ENCODE peak calls at places on chromosomes 1 and 21, in four cellular contexts. S is WTC11, C is K562, T is HepG2. K is an unnamed sample.

GRCh38 chr1:39896909-39897685 is 4.6 kb downstream of the MYCL start:
- DNase-seq in S (no peak), T (no peak), C (no peak), K (no peak)

GRCh38 chr1:166902279-166902678 is 26.2 kb upstream of the TADA1 start:
- DNase-seq in C (no peak), S (no peak), T (no peak), K (no peak)

GRCh38 chr21:43333301-43334062 is 93.4 kb downstream of the SIK1 start:
- DNase-seq in T (peak), C (no peak), S (peak), K (no peak)

GRCh38 chr1:21020151-21020550 is 156.5 kb downstream of the EIF4G3 start:
- DNase-seq in S (no peak), C (no peak), T (no peak), K (no peak)

GRCh38 chr1:194369060-194369459 is 1182.6 kb upstream of the B3GALT2 start:
- DNase-seq in T (no peak), S (no peak), C (no peak), K (no peak)

GRCh38 chr1:25064465-25065238 is 134.6 kb upstream of the RUNX3 start:
- DNase-seq in S (no peak), T (no peak), C (no peak), K (no peak)

GRCh38 chr1:243742814-243743213 is 107.2 kb downstream of the AKT3 start:
- DNase-seq in S (no peak), T (no peak), C (no peak), K (no peak)

GRCh38 chr1:212512731-212513559 is 80.2 kb downstream of the NENF start:
- DNase-seq in T (no peak), S (no peak), C (no peak), K (no peak)

GRCh38 chr1:247337250-247337746 is 5.6 kb upstream of the ZNF496 start:
- DNase-seq in C (no peak), S (no peak), T (no peak), K (no peak)

GRCh38 chr21:10425856-10426255 is 95.5 kb upstream of the TPTE start:
- DNase-seq in T (no peak), C (peak), S (no peak), K (no peak)

GRCh38 chr1:205936846-205937707 is 6.2 kb downstream of the SLC26A9 start:
- DNase-seq in T (peak), S (no peak), C (no peak), K (no peak)

GRCh38 chr1:84991097-84991890 is 5.6 kb downstream of the MCOLN2 start:
- DNase-seq in S (no peak), T (no peak), C (no peak), K (no peak)

GRCh38 chr1:12436817-12437599 is 181.0 kb downstream of the DHRS3 start:
- DNase-seq in S (no peak), C (peak), T (peak), K (no peak)

GRCh38 chr1:67632356-67632755 is 52.6 kb upstream of the GADD45A start:
- DNase-seq in C (no peak), T (no peak), S (no peak), K (no peak)

GRCh38 chr21:46253610-46254124 is 25.1 kb upstream of the LSS start:
- DNase-seq in S (no peak), T (no peak), C (peak), K (no peak)

GRCh38 chr1:153404086-153404635 is 12.2 kb upstream of the S100A7A start:
- DNase-seq in T (no peak), C (no peak), S (no peak), K (no peak)

GRCh38 chr1:153403421-153404085 is 12.7 kb upstream of the S100A8 start:
- DNase-seq in C (no peak), S (no peak), T (no peak), K (no peak)

GRCh38 chr1:153402226-153402625 is 11.4 kb upstream of the S100A8 start:
- DNase-seq in C (no peak), S (no peak), T (no peak), K (no peak)

GRCh38 chr1:153401461-153401860 is 10.6 kb upstream of the S100A8 start:
- DNase-seq in T (no peak), S (no peak), C (no peak), K (no peak)

GRCh38 chr1:153404768-153405167 is 11.6 kb upstream of the S100A7A start:
- DNase-seq in S (peak), T (peak), C (peak), K (peak)
- TF ChIP-seq FOXJ3 in S (peak), T (no peak), C (no peak), K (no peak)

DNA sequence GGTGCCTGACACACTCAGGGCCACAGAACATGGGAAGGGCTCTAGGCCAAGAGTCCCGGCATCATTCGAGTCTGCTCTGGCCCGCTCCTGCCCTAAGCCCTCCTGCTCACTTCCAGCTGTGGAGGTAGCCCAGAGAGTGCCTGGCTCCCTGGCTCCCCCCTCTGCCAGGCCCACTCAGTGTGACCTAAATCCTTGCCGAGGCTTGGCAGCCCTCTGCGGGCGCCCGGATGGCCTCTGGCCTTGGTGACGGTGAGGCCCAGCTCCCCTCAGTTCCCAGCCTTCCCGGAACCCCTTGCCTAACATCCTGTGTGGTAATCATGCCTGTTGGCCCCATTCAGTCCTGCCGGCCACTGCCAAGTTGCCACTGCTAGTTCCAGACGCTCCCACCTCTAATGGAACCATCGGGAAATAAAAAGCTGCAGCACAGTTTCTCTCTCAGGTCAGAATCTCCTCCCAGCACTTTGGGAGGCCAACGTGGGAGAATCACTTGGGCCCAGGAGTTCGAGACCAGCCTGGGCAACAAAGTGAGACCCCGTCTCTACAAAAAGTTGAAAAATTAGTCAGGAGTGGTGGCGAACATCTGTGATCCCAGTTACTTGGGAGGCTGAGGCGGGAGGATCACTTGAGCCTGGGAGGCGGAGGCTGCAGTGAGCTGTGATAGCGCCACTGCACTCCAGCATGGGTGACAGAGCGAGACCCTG is 1.2 kb upstream of the H6PD start:
- DNase-seq in S (no peak), T (peak), C (no peak), K (no peak)
- TF ChIP-seq FOXJ3 in S (no peak), T (peak), C (no peak), K (no peak)

GRCh38 chr1:77779529-77780281 is at the start of gene MIGA1:
- DNase-seq in C (peak), T (peak), S (peak), K (peak)

GRCh38 chr1:77783141-77783540 is 3.7 kb downstream of the MIGA1 start:
- DNase-seq in C (no peak), T (no peak), S (no peak), K (no peak)

GRCh38 chr1:77776007-77776725 is 3.3 kb upstream of the MIGA1 start:
- DNase-seq in T (no peak), S (no peak), C (no peak), K (no peak)

GRCh38 chr1:77781683-77782082 is 2.2 kb downstream of the MIGA1 start:
- DNase-seq in S (no peak), T (no peak), C (no peak), K (no peak)
- TF ChIP-seq FOXJ3 in S (no peak), T (no peak), C (no peak), K (no peak)

GRCh38 chr1:176849281-176849680 is 315.2 kb downstream of the ASTN1 start:
- DNase-seq in S (no peak), C (no peak), T (no peak), K (no peak)

GRCh38 chr1:176847052-176847451 is 317.5 kb downstream of the ASTN1 start:
- DNase-seq in T (no peak), S (no peak), C (no peak), K (peak)

GRCh38 chr1:176837708-176838107 is 326.8 kb downstream of the ASTN1 start:
- DNase-seq in S (no peak), C (no peak), T (no peak), K (no peak)

GRCh38 chr1:176843352-176844297 is 320.9 kb downstream of the ASTN1 start:
- DNase-seq in S (peak), C (peak), T (peak), K (peak)
- TF ChIP-seq FOXJ3 in S (no peak), C (no peak), T (no peak), K (no peak)

GRCh38 chr1:116128669-116129068 is 17.5 kb downstream of the MAB21L3 start:
- DNase-seq in T (no peak), C (no peak), S (no peak), K (no peak)
- TF ChIP-seq FOXJ3 in T (no peak), C (no peak), S (no peak), K (no peak)

GRCh38 chr1:240237305-240237721 is 145.6 kb downstream of the FMN2 start:
- DNase-seq in T (no peak), C (no peak), S (no peak), K (peak)
- TF ChIP-seq FOXJ3 in T (no peak), C (no peak), S (no peak), K (no peak)

GRCh38 chr1:190323530-190323929 is 154.1 kb downstream of the BRINP3 start:
- DNase-seq in S (no peak), T (no peak), C (no peak), K (no peak)

DNA sequence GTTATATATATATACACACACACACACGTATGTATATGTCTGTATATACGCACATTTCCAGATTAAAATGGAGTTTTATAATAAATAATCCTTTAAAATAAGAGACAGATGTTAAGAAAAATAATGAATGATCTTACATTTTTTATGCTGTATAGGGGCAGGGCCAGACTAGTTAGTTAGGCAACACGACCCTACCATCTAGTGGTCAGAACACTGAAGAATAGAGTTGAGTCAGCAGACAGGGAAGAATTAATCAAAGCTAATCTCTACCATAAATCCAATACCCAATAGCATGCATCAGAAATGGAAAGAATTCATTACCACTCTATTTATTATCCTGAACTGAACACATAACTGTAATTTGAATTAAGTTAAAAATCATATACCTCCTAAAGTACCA is 156.7 kb downstream of the BRINP3 start:
- DNase-seq in T (no peak), S (no peak), C (no peak), K (peak)
- TF ChIP-seq FOXJ3 in T (no peak), S (no peak), C (no peak), K (no peak)

K was measured in SK-N-SH.